ENCODE peak calls at places on chromosomes 13 and 19, in four cellular contexts. R is LNCaP clone FGC, B is H9, X is tibial artery. Y is an unnamed sample.

GRCh38 chr13:20769091-20769490 is 4.7 kb downstream of the EEF1AKMT1 start:
- DNase-seq in R (peak), B (no peak), X (no peak), Y (no peak)

GRCh38 chr13:20136781-20137703 is 23.8 kb downstream of the GJA3 start:
- DNase-seq in R (no peak), B (peak), X (no peak), Y (peak)

GRCh38 chr19:15466851-15467733 is 2.7 kb upstream of the RASAL3 start:
- DNase-seq in R (peak), B (no peak), X (no peak), Y (no peak)

GRCh38 chr13:92671821-92672220 is 554.8 kb upstream of the GPC6 start:
- DNase-seq in R (no peak), B (no peak), X (no peak), Y (no peak)

GRCh38 chr13:85724554-85725432 is 74.4 kb downstream of the SLITRK6 start:
- DNase-seq in R (no peak), B (no peak), X (no peak), Y (no peak)

GRCh38 chr13:98189841-98190505 is 12.9 kb upstream of the RNF113B start:
- DNase-seq in R (no peak), B (no peak), X (no peak), Y (no peak)

GRCh38 chr13:100301418-100301817 is 212.5 kb downstream of the PCCA start:
- DNase-seq in R (no peak), B (no peak), X (no peak), Y (no peak)

GRCh38 chr19:35903550-35904179 is 1.3 kb downstream of the HCST start:
- DNase-seq in R (no peak), B (peak), X (peak), Y (no peak)

GRCh38 chr19:4597975-4598671 is 38.6 kb upstream of the SEMA6B start:
- DNase-seq in R (no peak), B (peak), X (no peak), Y (no peak)

GRCh38 chr19:30423481-30423880 is 51.3 kb downstream of the ZNF536 start:
- DNase-seq in R (no peak), B (no peak), X (no peak), Y (no peak)

GRCh38 chr13:99911069-99911964 is 60.2 kb downstream of the ZIC5 start:
- DNase-seq in R (no peak), B (no peak), X (no peak), Y (no peak)

GRCh38 chr19:10417598-10418280 is 2.6 kb upstream of the PDE4A start:
- DNase-seq in R (no peak), B (peak), X (no peak), Y (no peak)

GRCh38 chr19:30450101-30450500 is 77.9 kb downstream of the ZNF536 start:
- DNase-seq in R (no peak), B (peak), X (no peak), Y (no peak)

GRCh38 chr19:40777795-40778044 is 327 bp upstream of the RAB4B start:
- DNase-seq in R (no peak), B (no peak), X (no peak), Y (no peak)
- TF ChIP-seq CTCF in R (no peak), B (no peak), X (no peak), Y (no peak)

DNA sequence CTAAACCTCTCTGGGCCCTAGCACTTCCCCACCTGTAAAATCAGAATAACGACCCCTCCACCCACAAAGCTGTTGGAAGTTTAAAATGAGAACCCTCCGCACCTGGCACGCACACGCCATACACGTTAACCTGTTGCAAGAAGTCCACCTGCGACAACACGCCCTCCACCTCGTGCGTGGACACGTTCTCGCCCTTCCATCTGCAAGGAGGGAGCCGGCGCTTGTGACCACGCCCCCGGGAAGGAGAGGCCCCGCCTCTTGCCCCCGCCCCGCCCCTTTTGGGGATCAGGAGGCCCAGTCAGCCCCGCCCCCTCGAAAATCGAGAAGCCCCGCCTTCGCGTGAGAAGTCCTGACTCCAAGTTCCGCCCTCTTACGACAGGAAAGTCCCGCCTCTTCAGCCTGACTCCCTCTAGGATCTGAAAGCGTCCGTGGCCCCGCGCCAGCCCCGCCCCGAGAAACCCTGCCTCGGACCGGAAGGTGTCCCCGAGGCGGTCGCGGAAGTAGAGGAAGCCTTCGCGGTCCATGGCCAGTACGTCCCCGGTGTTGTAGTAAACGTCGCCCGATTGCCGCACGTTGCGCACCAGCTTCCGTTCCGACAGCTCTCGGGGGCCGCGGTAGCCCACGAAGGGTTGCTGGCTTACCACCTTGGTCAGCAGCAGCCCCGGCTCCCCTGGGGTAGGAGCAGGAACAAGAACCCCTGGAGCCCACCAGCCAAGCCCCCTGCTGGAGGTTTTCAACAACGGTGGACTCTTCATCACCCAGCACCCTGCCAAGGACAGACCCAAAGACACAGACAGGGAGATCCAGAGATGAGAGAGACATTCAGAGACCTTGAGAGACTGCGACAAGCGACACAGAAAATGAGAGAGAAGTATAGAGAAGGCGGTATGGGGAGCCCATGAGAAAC is 12.5 kb downstream of the SLC27A5 start:
- DNase-seq in R (peak), B (peak), X (peak), Y (peak)
- TF ChIP-seq CTCF in R (no peak), B (peak), X (peak), Y (peak)

GRCh38 chr19:1882089-1882785 is 3.1 kb downstream of the ABHD17A start:
- DNase-seq in R (no peak), B (peak), X (no peak), Y (no peak)
- TF ChIP-seq CTCF in R (no peak), B (no peak), X (no peak), Y (no peak)

GRCh38 chr19:55088021-55088451 is 12.4 kb downstream of the EPS8L1 start:
- DNase-seq in R (no peak), B (no peak), X (no peak), Y (no peak)

GRCh38 chr19:55086730-55087541 is 11.3 kb downstream of the EPS8L1 start:
- DNase-seq in R (no peak), B (peak), X (peak), Y (peak)

GRCh38 chr19:55087542-55087935 is 11.9 kb downstream of the EPS8L1 start:
- DNase-seq in R (no peak), B (no peak), X (no peak), Y (no peak)

GRCh38 chr19:55089279-55089944 is 13.7 kb downstream of the EPS8L1 start:
- DNase-seq in R (no peak), B (no peak), X (no peak), Y (no peak)

GRCh38 chr19:55088543-55089265 is 13.0 kb downstream of the EPS8L1 start:
- DNase-seq in R (no peak), B (peak), X (no peak), Y (peak)
- TF ChIP-seq CTCF in R (peak), B (peak), X (peak), Y (peak)

DNA sequence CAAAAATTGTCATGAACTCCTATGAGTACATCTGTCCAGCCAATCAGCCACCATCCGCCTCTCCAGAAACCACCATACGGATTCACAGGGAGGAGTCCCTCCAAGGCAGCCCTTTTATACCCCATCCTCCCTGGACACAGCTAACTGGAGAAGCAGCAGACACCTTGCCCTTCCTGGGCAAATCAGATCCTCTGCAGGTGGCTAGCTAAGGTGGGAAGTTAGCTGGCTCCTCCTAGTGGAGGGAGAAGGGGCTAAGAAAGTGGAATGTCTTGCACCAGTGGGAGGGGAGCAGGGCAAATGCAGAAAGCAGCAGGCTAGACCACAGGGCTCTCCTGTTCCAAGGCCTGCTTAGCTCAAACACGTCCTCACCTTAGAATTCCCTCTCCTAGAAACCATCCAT is 46.2 kb upstream of the UQCRFS1 start:
- DNase-seq in R (no peak), B (peak), X (no peak), Y (no peak)
- TF ChIP-seq CTCF in R (peak), B (peak), X (no peak), Y (peak)

DNA sequence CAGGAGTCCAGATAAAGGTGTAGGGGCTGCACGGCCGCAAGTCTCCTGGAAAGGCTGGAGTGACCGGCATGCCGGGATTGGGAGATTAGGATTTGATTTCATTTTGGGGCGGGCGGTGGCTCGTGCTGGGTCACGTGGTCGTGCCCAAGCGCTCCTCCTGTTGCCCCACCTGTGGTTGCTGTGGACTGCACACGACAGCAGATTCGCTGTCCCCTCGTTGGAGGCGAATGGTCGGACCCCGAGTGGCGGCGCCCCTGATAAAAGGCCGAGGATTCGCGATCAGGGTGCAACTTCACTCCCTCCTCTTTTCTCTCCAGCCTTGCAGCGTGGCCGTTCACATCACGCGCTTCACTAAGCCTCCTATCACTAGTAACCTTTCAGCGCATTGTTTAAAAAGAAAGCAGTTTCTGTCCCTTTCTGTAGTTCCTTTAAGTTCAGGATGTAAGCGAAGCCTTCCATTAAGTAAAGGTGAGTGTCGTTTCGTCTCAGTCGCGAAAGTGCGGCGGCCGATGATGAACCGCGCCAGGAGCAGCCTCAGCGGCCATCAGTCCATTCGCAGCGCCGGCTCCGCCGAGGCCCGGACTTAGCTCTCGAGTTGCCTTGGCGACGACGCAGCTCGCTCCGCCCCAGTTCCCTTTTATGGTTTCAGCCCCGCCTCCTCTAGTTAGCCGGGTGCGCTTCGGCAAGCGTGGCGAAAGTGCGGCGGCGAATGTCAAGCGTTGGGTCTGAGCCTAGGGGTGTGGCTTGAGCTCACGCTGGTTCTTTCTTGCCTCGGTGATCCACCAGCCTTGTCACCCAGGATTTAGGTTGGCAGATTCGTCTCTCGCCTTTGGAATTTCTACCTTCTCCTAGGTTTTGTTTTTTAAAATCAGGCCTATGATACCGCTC is 1.7 kb upstream of the PPP1R37 start:
- DNase-seq in R (peak), B (peak), X (peak), Y (peak)
- TF ChIP-seq CTCF in R (no peak), B (no peak), X (no peak), Y (no peak)

DNA sequence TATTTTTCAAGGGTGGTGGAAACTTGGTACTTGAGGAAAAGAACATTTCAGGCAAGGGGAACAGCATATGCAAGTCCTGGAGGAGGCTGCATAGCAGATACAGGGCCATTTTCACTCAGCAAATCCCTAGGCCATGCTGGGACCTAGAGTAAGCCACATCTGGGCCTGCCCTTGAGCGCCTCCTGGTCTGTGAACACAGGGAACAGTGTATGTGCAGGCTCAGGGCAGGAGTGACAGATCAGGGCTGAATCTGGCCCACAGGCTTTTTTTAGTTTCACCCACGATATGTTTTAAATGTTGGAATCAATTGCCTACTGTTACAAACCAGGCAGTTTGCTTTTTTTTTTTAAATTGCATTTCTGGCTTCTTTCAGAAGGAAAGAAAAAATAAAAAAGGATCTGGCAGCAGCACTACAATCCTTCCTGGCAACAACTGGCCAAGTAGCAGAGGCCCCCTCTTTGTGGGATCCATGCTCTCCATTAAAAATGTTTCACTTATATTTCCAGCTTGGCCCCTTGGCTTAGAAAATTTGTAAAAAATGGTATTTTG is 1.4 kb upstream of the TMEM145 start:
- DNase-seq in R (no peak), B (peak), X (no peak), Y (no peak)
- TF ChIP-seq CTCF in R (no peak), B (peak), X (no peak), Y (peak)

GRCh38 chr19:42028304-42029216 is 34.5 kb upstream of the ATP1A3 start:
- DNase-seq in R (no peak), B (peak), X (no peak), Y (no peak)
- TF ChIP-seq CTCF in R (peak), B (peak), X (no peak), Y (peak)